ENCODE peak calls at places on chromosomes 5 and 9, in five cellular contexts. One of them, this sample, is unnamed. For H3K4me1, the result is how much of the 10 kb centered on the place peaks cover.

GRCh38 chr5:149310488-149310887 is 34.8 kb upstream of the GRPEL2 start:
- DNase-seq in Peyer's patch: no peak
- DNase-seq in psoas muscle: no peak
- DNase-seq in CD8-positive, alpha-beta memory T cell: no peak
- DNase-seq in suprapubic skin: no peak
- DNase-seq in this sample: no peak

GRCh38 chr9:110752766-110753165 is 84.2 kb downstream of the MUSK start:
- DNase-seq in Peyer's patch: no peak
- DNase-seq in psoas muscle: no peak
- DNase-seq in CD8-positive, alpha-beta memory T cell: no peak
- DNase-seq in suprapubic skin: no peak
- DNase-seq in this sample: no peak

GRCh38 chr9:89534464-89534863 is 36.6 kb upstream of the SEMA4D start:
- DNase-seq in Peyer's patch: no peak
- DNase-seq in psoas muscle: no peak
- DNase-seq in CD8-positive, alpha-beta memory T cell: no peak
- DNase-seq in suprapubic skin: no peak
- DNase-seq in this sample: no peak

GRCh38 chr9:88291853-88292252 is 96.4 kb upstream of the SPIN1 start:
- DNase-seq in Peyer's patch: no peak
- DNase-seq in psoas muscle: no peak
- DNase-seq in CD8-positive, alpha-beta memory T cell: no peak
- DNase-seq in suprapubic skin: no peak
- DNase-seq in this sample: no peak

GRCh38 chr9:96367943-96368342 is 15.6 kb downstream of the SLC35D2 start:
- DNase-seq in Peyer's patch: no peak
- DNase-seq in psoas muscle: no peak
- DNase-seq in CD8-positive, alpha-beta memory T cell: no peak
- DNase-seq in suprapubic skin: no peak
- DNase-seq in this sample: no peak

GRCh38 chr9:105053209-105053652 is 125.3 kb upstream of the ABCA1 start:
- DNase-seq in Peyer's patch: no peak
- DNase-seq in psoas muscle: peak
- DNase-seq in CD8-positive, alpha-beta memory T cell: no peak
- DNase-seq in suprapubic skin: no peak
- DNase-seq in this sample: no peak

GRCh38 chr5:167587768-167588167 is 703.7 kb upstream of the WWC1 start:
- DNase-seq in Peyer's patch: no peak
- DNase-seq in psoas muscle: no peak
- DNase-seq in CD8-positive, alpha-beta memory T cell: no peak
- DNase-seq in suprapubic skin: no peak
- DNase-seq in this sample: no peak

GRCh38 chr5:96807099-96807654 is 568 bp downstream of the ERAP1 start:
- DNase-seq in Peyer's patch: peak
- DNase-seq in psoas muscle: peak
- DNase-seq in CD8-positive, alpha-beta memory T cell: no peak
- DNase-seq in suprapubic skin: peak
- DNase-seq in this sample: no peak

GRCh38 chr5:143002459-143003327 is 232.5 kb downstream of the ARHGAP26 start:
- DNase-seq in Peyer's patch: peak
- DNase-seq in psoas muscle: no peak
- DNase-seq in CD8-positive, alpha-beta memory T cell: peak
- DNase-seq in suprapubic skin: no peak
- DNase-seq in this sample: peak

GRCh38 chr5:179550511-179551342 is at the start of gene RUFY1:
- DNase-seq in Peyer's patch: peak
- DNase-seq in psoas muscle: peak
- DNase-seq in CD8-positive, alpha-beta memory T cell: peak
- DNase-seq in suprapubic skin: peak
- DNase-seq in this sample: peak

GRCh38 chr9:38232895-38233294 is 159.6 kb upstream of the ALDH1B1 start:
- DNase-seq in Peyer's patch: no peak
- DNase-seq in psoas muscle: no peak
- DNase-seq in CD8-positive, alpha-beta memory T cell: no peak
- DNase-seq in suprapubic skin: no peak
- DNase-seq in this sample: no peak

GRCh38 chr5:86526811-86527348 is 90.9 kb upstream of the COX7C start:
- DNase-seq in Peyer's patch: peak
- DNase-seq in psoas muscle: no peak
- DNase-seq in CD8-positive, alpha-beta memory T cell: no peak
- DNase-seq in suprapubic skin: no peak
- DNase-seq in this sample: no peak

GRCh38 chr9:37187713-37188439 is 67.5 kb downstream of the ZCCHC7 start:
- DNase-seq in Peyer's patch: no peak
- DNase-seq in psoas muscle: no peak
- DNase-seq in CD8-positive, alpha-beta memory T cell: no peak
- DNase-seq in suprapubic skin: no peak
- DNase-seq in this sample: no peak

GRCh38 chr9:111955048-111955447 is 58.4 kb downstream of the UGCG start:
- DNase-seq in Peyer's patch: no peak
- DNase-seq in psoas muscle: no peak
- DNase-seq in CD8-positive, alpha-beta memory T cell: no peak
- DNase-seq in suprapubic skin: no peak
- DNase-seq in this sample: no peak

GRCh38 chr5:159619826-159620225 is 289.5 kb upstream of the IL12B start:
- DNase-seq in Peyer's patch: no peak
- DNase-seq in psoas muscle: no peak
- DNase-seq in CD8-positive, alpha-beta memory T cell: no peak
- DNase-seq in suprapubic skin: no peak
- DNase-seq in this sample: no peak

GRCh38 chr5:37767961-37768360 is 71.9 kb downstream of the GDNF start:
- DNase-seq in Peyer's patch: no peak
- DNase-seq in psoas muscle: no peak
- DNase-seq in CD8-positive, alpha-beta memory T cell: no peak
- DNase-seq in suprapubic skin: no peak
- DNase-seq in this sample: no peak

GRCh38 chr5:65809817-65810531 is 88.0 kb downstream of the NLN start:
- DNase-seq in Peyer's patch: peak
- DNase-seq in psoas muscle: peak
- DNase-seq in CD8-positive, alpha-beta memory T cell: no peak
- DNase-seq in suprapubic skin: no peak
- DNase-seq in this sample: no peak

GRCh38 chr5:124643306-124643705 is 103.1 kb downstream of the ZNF608 start:
- DNase-seq in Peyer's patch: no peak
- DNase-seq in psoas muscle: no peak
- DNase-seq in CD8-positive, alpha-beta memory T cell: no peak
- DNase-seq in suprapubic skin: no peak
- DNase-seq in this sample: no peak

GRCh38 chr9:20391208-20391607 is 231.1 kb downstream of the MLLT3 start:
- DNase-seq in Peyer's patch: no peak
- DNase-seq in psoas muscle: no peak
- DNase-seq in CD8-positive, alpha-beta memory T cell: no peak
- DNase-seq in suprapubic skin: no peak
- DNase-seq in this sample: no peak

GRCh38 chr9:5437254-5438216 is at the start of gene PLGRKT:
- DNase-seq in Peyer's patch: peak
- DNase-seq in psoas muscle: peak
- DNase-seq in CD8-positive, alpha-beta memory T cell: peak
- DNase-seq in suprapubic skin: peak
- DNase-seq in this sample: peak

GRCh38 chr9:126666155-126666803 is 52.6 kb downstream of the LMX1B start:
- DNase-seq in Peyer's patch: no peak
- DNase-seq in psoas muscle: no peak
- DNase-seq in CD8-positive, alpha-beta memory T cell: no peak
- DNase-seq in suprapubic skin: no peak
- DNase-seq in this sample: no peak

GRCh38 chr5:148855249-148856008 is 29.0 kb downstream of the ADRB2 start:
- DNase-seq in Peyer's patch: no peak
- DNase-seq in psoas muscle: no peak
- DNase-seq in CD8-positive, alpha-beta memory T cell: peak
- DNase-seq in suprapubic skin: no peak
- DNase-seq in this sample: no peak

GRCh38 chr9:69834591-69835184 is 14.1 kb downstream of the CFAP95 start:
- DNase-seq in Peyer's patch: no peak
- DNase-seq in psoas muscle: no peak
- DNase-seq in CD8-positive, alpha-beta memory T cell: no peak
- DNase-seq in suprapubic skin: no peak
- DNase-seq in this sample: no peak

GRCh38 chr5:36206913-36207312 is 34.8 kb downstream of the NADK2 start:
- DNase-seq in Peyer's patch: no peak
- DNase-seq in psoas muscle: no peak
- DNase-seq in CD8-positive, alpha-beta memory T cell: no peak
- DNase-seq in suprapubic skin: no peak
- DNase-seq in this sample: no peak

GRCh38 chr5:115354246-115354645 is 57.8 kb upstream of the CCDC112 start:
- DNase-seq in Peyer's patch: no peak
- DNase-seq in psoas muscle: no peak
- DNase-seq in CD8-positive, alpha-beta memory T cell: no peak
- DNase-seq in suprapubic skin: no peak
- DNase-seq in this sample: no peak

GRCh38 chr5:119255571-119256356 is 100.1 kb upstream of the TNFAIP8 start:
- DNase-seq in Peyer's patch: peak
- DNase-seq in psoas muscle: no peak
- DNase-seq in CD8-positive, alpha-beta memory T cell: no peak
- DNase-seq in suprapubic skin: no peak
- DNase-seq in this sample: no peak

GRCh38 chr5:179558912-179559279 is 8.5 kb downstream of the RUFY1 start:
- DNase-seq in Peyer's patch: peak
- DNase-seq in psoas muscle: no peak
- DNase-seq in CD8-positive, alpha-beta memory T cell: no peak
- DNase-seq in suprapubic skin: peak
- DNase-seq in this sample: no peak

GRCh38 chr9:114688388-114688787 is 6.4 kb upstream of the TEX48 start:
- DNase-seq in Peyer's patch: no peak
- DNase-seq in psoas muscle: no peak
- DNase-seq in CD8-positive, alpha-beta memory T cell: no peak
- DNase-seq in suprapubic skin: no peak
- DNase-seq in this sample: no peak

GRCh38 chr9:90458485-90458884 is 184.1 kb downstream of the DIRAS2 start:
- DNase-seq in Peyer's patch: peak
- DNase-seq in psoas muscle: no peak
- DNase-seq in CD8-positive, alpha-beta memory T cell: no peak
- DNase-seq in suprapubic skin: no peak
- DNase-seq in this sample: no peak

GRCh38 chr9:91376239-91376638 is 14.5 kb upstream of the AUH start:
- DNase-seq in Peyer's patch: no peak
- DNase-seq in psoas muscle: no peak
- DNase-seq in CD8-positive, alpha-beta memory T cell: no peak
- DNase-seq in suprapubic skin: no peak
- DNase-seq in this sample: no peak

GRCh38 chr5:172777381-172778222 is 6.6 kb upstream of the DUSP1 start:
- DNase-seq in Peyer's patch: peak
- DNase-seq in psoas muscle: peak
- DNase-seq in CD8-positive, alpha-beta memory T cell: peak
- DNase-seq in suprapubic skin: peak
- DNase-seq in this sample: peak

GRCh38 chr5:172774561-172775271 is 3.7 kb upstream of the DUSP1 start:
- DNase-seq in Peyer's patch: peak
- DNase-seq in psoas muscle: no peak
- DNase-seq in CD8-positive, alpha-beta memory T cell: no peak
- DNase-seq in suprapubic skin: no peak
- DNase-seq in this sample: no peak

GRCh38 chr5:172773481-172774469 is 2.8 kb upstream of the DUSP1 start:
- DNase-seq in Peyer's patch: peak
- DNase-seq in psoas muscle: no peak
- DNase-seq in CD8-positive, alpha-beta memory T cell: no peak
- DNase-seq in suprapubic skin: no peak
- DNase-seq in this sample: no peak

GRCh38 chr5:172776235-172776594 is 5.2 kb upstream of the DUSP1 start:
- DNase-seq in Peyer's patch: peak
- DNase-seq in psoas muscle: no peak
- DNase-seq in CD8-positive, alpha-beta memory T cell: no peak
- DNase-seq in suprapubic skin: no peak
- DNase-seq in this sample: no peak

GRCh38 chr5:172775326-172776234 is 4.6 kb upstream of the DUSP1 start:
- DNase-seq in Peyer's patch: peak
- DNase-seq in psoas muscle: peak
- DNase-seq in CD8-positive, alpha-beta memory T cell: no peak
- DNase-seq in suprapubic skin: peak
- DNase-seq in this sample: no peak
- H3K4me1 ChIP-seq in Peyer's patch: under half
- H3K4me1 ChIP-seq in psoas muscle: half or more
- H3K4me1 ChIP-seq in CD8-positive, alpha-beta memory T cell: under half
- H3K4me1 ChIP-seq in suprapubic skin: half or more
- H3K4me1 ChIP-seq in this sample: under half

GRCh38 chr5:55691265-55692105 is 20.6 kb downstream of the SLC38A9 start:
- DNase-seq in Peyer's patch: no peak
- DNase-seq in psoas muscle: no peak
- DNase-seq in CD8-positive, alpha-beta memory T cell: no peak
- DNase-seq in suprapubic skin: no peak
- DNase-seq in this sample: no peak

GRCh38 chr5:55699041-55699688 is 13.0 kb downstream of the SLC38A9 start:
- DNase-seq in Peyer's patch: no peak
- DNase-seq in psoas muscle: no peak
- DNase-seq in CD8-positive, alpha-beta memory T cell: no peak
- DNase-seq in suprapubic skin: no peak
- DNase-seq in this sample: no peak

GRCh38 chr5:55692509-55692908 is 19.6 kb downstream of the SLC38A9 start:
- DNase-seq in Peyer's patch: no peak
- DNase-seq in psoas muscle: no peak
- DNase-seq in CD8-positive, alpha-beta memory T cell: no peak
- DNase-seq in suprapubic skin: no peak
- DNase-seq in this sample: no peak

GRCh38 chr5:55692106-55692417 is 20.1 kb downstream of the SLC38A9 start:
- DNase-seq in Peyer's patch: no peak
- DNase-seq in psoas muscle: no peak
- DNase-seq in CD8-positive, alpha-beta memory T cell: no peak
- DNase-seq in suprapubic skin: no peak
- DNase-seq in this sample: no peak

DNA sequence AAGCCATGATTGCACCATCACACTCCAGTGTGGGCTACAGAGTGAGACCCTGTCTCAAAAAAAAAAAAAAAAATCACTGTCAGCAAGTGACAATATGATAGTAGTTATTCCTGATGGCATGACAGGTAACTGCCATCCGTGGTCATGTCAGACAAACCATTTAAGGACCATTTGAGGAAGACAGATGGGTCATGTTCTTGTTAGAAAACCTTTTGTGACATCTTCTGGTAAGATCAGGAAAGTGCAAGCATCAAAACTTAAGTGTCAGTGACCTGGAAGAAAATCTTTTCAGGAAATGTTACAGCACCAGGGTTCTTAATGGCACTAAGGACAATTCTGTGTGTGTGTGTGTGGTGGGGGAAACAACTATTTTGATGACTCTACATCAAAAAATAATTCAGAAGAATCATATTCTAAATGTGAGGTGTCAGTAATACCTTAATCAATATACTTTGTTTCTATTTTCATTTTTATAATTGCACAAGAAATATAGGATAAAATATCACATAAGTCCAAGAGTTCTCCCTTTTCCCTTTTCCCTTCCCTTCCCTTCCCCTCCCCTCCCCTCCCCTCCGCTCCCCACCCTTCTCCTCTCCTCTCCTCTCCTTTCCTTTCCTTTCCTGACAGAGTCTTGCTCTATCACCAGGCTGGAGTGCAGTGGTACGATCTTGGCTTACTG is 17.8 kb downstream of the SLC38A9 start:
- DNase-seq in Peyer's patch: no peak
- DNase-seq in psoas muscle: no peak
- DNase-seq in CD8-positive, alpha-beta memory T cell: no peak
- DNase-seq in suprapubic skin: no peak
- DNase-seq in this sample: no peak
- H3K4me3 ChIP-seq in Peyer's patch: no peak
- H3K4me3 ChIP-seq in psoas muscle: no peak
- H3K4me3 ChIP-seq in CD8-positive, alpha-beta memory T cell: no peak
- H3K4me3 ChIP-seq in suprapubic skin: no peak
- H3K4me3 ChIP-seq in this sample: no peak

GRCh38 chr9:127937383-127938297 is at the start of gene DPM2:
- DNase-seq in Peyer's patch: peak
- DNase-seq in psoas muscle: peak
- DNase-seq in CD8-positive, alpha-beta memory T cell: peak
- DNase-seq in suprapubic skin: no peak
- DNase-seq in this sample: peak
- H3K27ac ChIP-seq in Peyer's patch: peak
- H3K27ac ChIP-seq in psoas muscle: peak
- H3K27ac ChIP-seq in CD8-positive, alpha-beta memory T cell: peak
- H3K27ac ChIP-seq in suprapubic skin: peak
- H3K27ac ChIP-seq in this sample: peak

GRCh38 chr9:131728546-131728910 is 11.3 kb downstream of the RAPGEF1 start:
- DNase-seq in Peyer's patch: no peak
- DNase-seq in psoas muscle: no peak
- DNase-seq in CD8-positive, alpha-beta memory T cell: no peak
- DNase-seq in suprapubic skin: no peak
- DNase-seq in this sample: no peak
- H3K4me1 ChIP-seq in Peyer's patch: under half
- H3K4me1 ChIP-seq in psoas muscle: half or more
- H3K4me1 ChIP-seq in CD8-positive, alpha-beta memory T cell: half or more
- H3K4me1 ChIP-seq in suprapubic skin: half or more
- H3K4me1 ChIP-seq in this sample: half or more